ENCODE peak calls at places on chromosomes 3 and 15, in nine cellular contexts. U is Ammon's horn; A is RWPE2; Y is stimulated activated CD4-positive, alpha-beta T cell treated with anti-CD3 and anti-CD28 coated beads, Interleukin-12 subunit alpha, Interleukin-12 subunit beta, amount 100 ng/mL, for 48 hours; L is T1000; H is B cell; B is GM03348; D is activated gamma-delta T cell; E is endothelial cell of umbilical vein. T is an unnamed sample.

GRCh38 chr3:11555823-11556222 is 87.9 kb downstream of the VGLL4 start:
- DNase-seq in U (no peak), A (no peak), Y (no peak), L (no peak), H (no peak), B (no peak), D (no peak), E (no peak), T (no peak)

GRCh38 chr3:184156522-184156955 is 1.4 kb downstream of the DVL3 start:
- DNase-seq in U (peak), A (no peak), Y (no peak), L (peak), H (no peak), B (peak), D (no peak), E (peak), T (no peak)

GRCh38 chr3:32457971-32458471 is 44.6 kb downstream of the CMTM6 start:
- DNase-seq in U (peak), A (no peak), Y (no peak), L (no peak), H (peak), B (peak), D (no peak), E (peak), T (no peak)

GRCh38 chr3:135860761-135861160 is 104.8 kb upstream of the PPP2R3A start:
- DNase-seq in U (no peak), A (no peak), Y (no peak), L (no peak), H (no peak), B (no peak), D (no peak), E (no peak), T (no peak)

GRCh38 chr15:91897585-91898372 is 44.3 kb downstream of the SLCO3A1 start:
- DNase-seq in U (no peak), A (peak), Y (no peak), L (no peak), H (no peak), B (no peak), D (no peak), E (no peak), T (no peak)

GRCh38 chr3:101850327-101851048 is 1.2 kb downstream of the NFKBIZ start:
- DNase-seq in U (no peak), A (no peak), Y (peak), L (no peak), H (peak), B (peak), D (no peak), E (peak), T (peak)

GRCh38 chr3:64546856-64547255 is 140.9 kb downstream of the ADAMTS9 start:
- DNase-seq in U (no peak), A (no peak), Y (no peak), L (no peak), H (no peak), B (no peak), D (no peak), E (no peak), T (no peak)

GRCh38 chr3:60758169-60758568 is 493.1 kb downstream of the FHIT start:
- DNase-seq in U (no peak), A (no peak), Y (no peak), L (no peak), H (no peak), B (no peak), D (no peak), E (no peak), T (no peak)

GRCh38 chr3:12796171-12797123 is at the start of gene CAND2:
- DNase-seq in U (peak), A (no peak), Y (no peak), L (no peak), H (no peak), B (peak), D (no peak), E (peak), T (no peak)

GRCh38 chr15:52284164-52284563 is 11.4 kb downstream of the MYO5C start:
- DNase-seq in U (no peak), A (no peak), Y (no peak), L (no peak), H (no peak), B (no peak), D (no peak), E (no peak), T (no peak)

GRCh38 chr3:106534206-106534605 is 665.4 kb upstream of the CBLB start:
- DNase-seq in U (no peak), A (no peak), Y (peak), L (peak), H (no peak), B (no peak), D (no peak), E (peak), T (no peak)

GRCh38 chr3:189355481-189356201 is 183.9 kb downstream of the TPRG1 start:
- DNase-seq in U (no peak), A (peak), Y (peak), L (no peak), H (no peak), B (peak), D (no peak), E (no peak), T (no peak)

GRCh38 chr15:26394801-26395200 is 378.1 kb downstream of the GABRB3 start:
- DNase-seq in U (no peak), A (no peak), Y (no peak), L (no peak), H (no peak), B (no peak), D (no peak), E (no peak), T (no peak)

GRCh38 chr3:127387556-127388153 is 99.8 kb upstream of the PRR20G start:
- DNase-seq in U (no peak), A (no peak), Y (no peak), L (no peak), H (no peak), B (no peak), D (no peak), E (no peak), T (no peak)

GRCh38 chr3:100402150-100402706 is 889 bp downstream of the LNP1 start:
- DNase-seq in U (peak), A (no peak), Y (no peak), L (no peak), H (no peak), B (peak), D (no peak), E (peak), T (peak)

GRCh38 chr3:64530434-64531049 is 157.3 kb downstream of the ADAMTS9 start:
- DNase-seq in U (peak), A (no peak), Y (peak), L (peak), H (no peak), B (peak), D (no peak), E (peak), T (peak)

GRCh38 chr15:101451192-101451799 is 38.2 kb downstream of the PCSK6 start:
- DNase-seq in U (peak), A (peak), Y (no peak), L (no peak), H (no peak), B (peak), D (no peak), E (no peak), T (no peak)

GRCh38 chr15:53910236-53910849 is 67.9 kb upstream of the UNC13C start:
- DNase-seq in U (no peak), A (peak), Y (no peak), L (no peak), H (no peak), B (no peak), D (no peak), E (no peak), T (no peak)

GRCh38 chr3:35932995-35933394 is 293.7 kb downstream of the ARPP21 start:
- DNase-seq in U (peak), A (no peak), Y (no peak), L (peak), H (no peak), B (peak), D (no peak), E (peak), T (no peak)

GRCh38 chr15:69819371-69819770 is 278.3 kb downstream of the TLE3 start:
- DNase-seq in U (no peak), A (no peak), Y (no peak), L (no peak), H (no peak), B (no peak), D (no peak), E (no peak), T (no peak)

GRCh38 chr15:64070965-64071851 is 22.4 kb downstream of the CIAO2A start:
- DNase-seq in U (peak), A (no peak), Y (no peak), L (no peak), H (no peak), B (peak), D (no peak), E (peak), T (no peak)

GRCh38 chr3:170809975-170810357 is 60.0 kb downstream of the RPL22L1 start:
- DNase-seq in U (no peak), A (no peak), Y (no peak), L (no peak), H (no peak), B (peak), D (no peak), E (peak), T (no peak)

GRCh38 chr3:194370753-194371152 is 1.2 kb upstream of the LRRC15 start:
- DNase-seq in U (no peak), A (no peak), Y (no peak), L (no peak), H (no peak), B (no peak), D (no peak), E (no peak), T (no peak)

GRCh38 chr3:35296533-35296932 is 342.8 kb upstream of the ARPP21 start:
- DNase-seq in U (no peak), A (no peak), Y (no peak), L (no peak), H (no peak), B (no peak), D (no peak), E (no peak), T (peak)

GRCh38 chr3:149269687-149270086 is 48.1 kb upstream of the CP start:
- DNase-seq in U (no peak), A (no peak), Y (no peak), L (no peak), H (no peak), B (no peak), D (no peak), E (no peak), T (no peak)

GRCh38 chr3:53817809-53818208 is 28.4 kb downstream of the CHDH start:
- DNase-seq in U (no peak), A (no peak), Y (no peak), L (no peak), H (no peak), B (no peak), D (no peak), E (no peak), T (no peak)

GRCh38 chr15:27623560-27624305 is 475.4 kb downstream of the OCA2 start:
- DNase-seq in U (no peak), A (no peak), Y (no peak), L (no peak), H (no peak), B (no peak), D (no peak), E (no peak), T (peak)

GRCh38 chr3:73324203-73325155 is 263.0 kb downstream of the EBLN2 start:
- DNase-seq in U (no peak), A (no peak), Y (no peak), L (no peak), H (no peak), B (peak), D (no peak), E (no peak), T (no peak)

GRCh38 chr3:136545664-136546266 is 206.4 kb downstream of the STAG1 start:
- DNase-seq in U (peak), A (no peak), Y (no peak), L (no peak), H (no peak), B (peak), D (no peak), E (peak), T (no peak)

GRCh38 chr3:119184808-119185690 is 11.7 kb downstream of the UPK1B start:
- DNase-seq in U (no peak), A (no peak), Y (no peak), L (peak), H (no peak), B (peak), D (no peak), E (no peak), T (no peak)

GRCh38 chr15:29348308-29348914 is 78.8 kb upstream of the NSMCE3 start:
- DNase-seq in U (no peak), A (no peak), Y (no peak), L (no peak), H (no peak), B (peak), D (no peak), E (no peak), T (no peak)

T was measured in MM.1S.